ENCODE peak calls at places on chromosomes 7 and 10, in ten cellular contexts. Q is effector memory CD4-positive, alpha-beta T cell; P is HFF-Myc; I is fibroblast of pulmonary artery; C is ELR; E is colonic mucosa; H is Daoy; N is K562; Y is activated T-helper 1 cell treated with Interleukin-2 at 50 U/mL for 16 hours; M is activated T-cell treated with anti-CD3 and anti-CD28 coated beads for 1 hour. D is an unnamed sample.

GRCh38 chr7:56048245-56048644 is 3.0 kb downstream of the PSPH start:
- DNase-seq in Q (no peak), E (no peak), P (no peak), Y (no peak), C (no peak), I (no peak), H (no peak), N (no peak), M (no peak), D (peak; percentile 35)

GRCh38 chr7:158123753-158124152 is 463.9 kb downstream of the PTPRN2 start:
- DNase-seq in I (no peak), Y (no peak), N (no peak), P (no peak), H (no peak), Q (no peak), C (no peak), M (no peak), E (no peak), D (no peak)

GRCh38 chr10:51706225-51706624 is 6.8 kb upstream of the CSTF2T start:
- DNase-seq in M (no peak), Q (no peak), Y (no peak), C (no peak), N (no peak), H (no peak), I (peak; percentile 92), P (no peak), E (peak; percentile 45), D (peak; percentile 61)

GRCh38 chr7:94907420-94908203 is at the start of gene PPP1R9A:
- DNase-seq in N (no peak), M (no peak), P (no peak), I (peak; percentile 4), C (peak; percentile 45), E (peak; percentile 57), H (peak; percentile 51), Q (no peak), Y (no peak), D (peak; percentile 17)

GRCh38 chr7:54664235-54665228 is 94.5 kb downstream of the SEC61G start:
- DNase-seq in E (peak; percentile 65), M (no peak), I (peak; percentile 1), N (peak; percentile 16), Q (no peak), P (no peak), C (peak; percentile 22), H (peak; percentile 92), Y (no peak), D (peak; percentile 12)

GRCh38 chr7:155879592-155879991 is 67.3 kb upstream of the SHH start:
- DNase-seq in Y (no peak), I (no peak), P (no peak), M (no peak), H (no peak), C (no peak), Q (no peak), E (no peak), N (no peak), D (no peak)

GRCh38 chr10:100730739-100731602 is 14.4 kb upstream of the PAX2 start:
- DNase-seq in M (no peak), E (peak; percentile 58), Y (no peak), I (peak; percentile 33), H (no peak), Q (no peak), N (no peak), P (no peak), C (no peak), D (peak; percentile 18)

GRCh38 chr7:2024227-2024918 is 208.4 kb downstream of the MAD1L1 start:
- DNase-seq in Q (no peak), Y (no peak), P (no peak), E (no peak), H (no peak), I (no peak), N (no peak), C (peak; percentile 11), M (no peak), D (no peak)

GRCh38 chr7:134966691-134967090 is 19.6 kb upstream of the AGBL3 start:
- DNase-seq in N (no peak), P (no peak), Y (no peak), H (no peak), M (no peak), C (no peak), Q (no peak), I (no peak), E (no peak), D (no peak)

GRCh38 chr10:45625879-45626278 is 46.7 kb downstream of the ZFAND4 start:
- DNase-seq in N (no peak), M (no peak), C (no peak), Q (no peak), E (no peak), H (no peak), P (no peak), Y (no peak), I (no peak), D (no peak)

GRCh38 chr7:725223-726005 is 1.1 kb upstream of the DNAAF5 start:
- DNase-seq in Q (no peak), E (peak; percentile 23), C (peak; percentile 76), H (peak; percentile 81), M (no peak), I (peak; percentile 43), N (peak; percentile 8), Y (no peak), P (no peak), D (peak; percentile 92)

D was measured in fibroblast of lung.